ENCODE peak calls at places on chromosomes 11 and 22, in five cellular contexts. One of them, this sample, is unnamed.

GRCh38 chr11:134581966-134582787 is 170.1 kb upstream of the B3GAT1 start:
- DNase-seq in kidney: no peak
- DNase-seq in progenitor cell of endocrine pancreas: no peak
- DNase-seq in bronchial epithelial cell: no peak
- DNase-seq in mammary epithelial cell: no peak
- DNase-seq in this sample: no peak

GRCh38 chr11:85930879-85931366 is 75.7 kb downstream of the CCDC83 start:
- DNase-seq in mammary epithelial cell: no peak
- DNase-seq in bronchial epithelial cell: no peak
- DNase-seq in progenitor cell of endocrine pancreas: no peak
- DNase-seq in kidney: no peak
- DNase-seq in this sample: no peak

GRCh38 chr11:108647701-108648527 is 17.0 kb upstream of the DDX10 start:
- DNase-seq in progenitor cell of endocrine pancreas: peak
- DNase-seq in kidney: no peak
- DNase-seq in mammary epithelial cell: peak
- DNase-seq in bronchial epithelial cell: peak
- DNase-seq in this sample: peak

GRCh38 chr11:5224538-5225479 is 2.1 kb downstream of the HBB start:
- DNase-seq in progenitor cell of endocrine pancreas: no peak
- DNase-seq in kidney: no peak
- DNase-seq in mammary epithelial cell: no peak
- DNase-seq in bronchial epithelial cell: no peak
- DNase-seq in this sample: no peak

GRCh38 chr11:117717485-117718314 is 79.3 kb downstream of the DSCAML1 start:
- DNase-seq in kidney: peak
- DNase-seq in bronchial epithelial cell: peak
- DNase-seq in progenitor cell of endocrine pancreas: no peak
- DNase-seq in mammary epithelial cell: no peak
- DNase-seq in this sample: no peak

GRCh38 chr22:37462426-37462825 is 23.8 kb downstream of the MFNG start:
- DNase-seq in mammary epithelial cell: no peak
- DNase-seq in progenitor cell of endocrine pancreas: no peak
- DNase-seq in bronchial epithelial cell: no peak
- DNase-seq in kidney: no peak
- DNase-seq in this sample: no peak

GRCh38 chr11:126138636-126139540 is 72.6 kb downstream of the RPUSD4 start:
- DNase-seq in bronchial epithelial cell: no peak
- DNase-seq in kidney: no peak
- DNase-seq in mammary epithelial cell: no peak
- DNase-seq in progenitor cell of endocrine pancreas: no peak
- DNase-seq in this sample: no peak

GRCh38 chr11:29051935-29052334 is 943.7 kb downstream of the METTL15 start:
- DNase-seq in bronchial epithelial cell: peak
- DNase-seq in mammary epithelial cell: peak
- DNase-seq in kidney: no peak
- DNase-seq in progenitor cell of endocrine pancreas: no peak
- DNase-seq in this sample: no peak

GRCh38 chr22:31692186-31692886 is 30.3 kb upstream of the PISD start:
- DNase-seq in kidney: no peak
- DNase-seq in mammary epithelial cell: peak
- DNase-seq in bronchial epithelial cell: peak
- DNase-seq in progenitor cell of endocrine pancreas: no peak
- DNase-seq in this sample: no peak

GRCh38 chr22:38218661-38219331 is 17.0 kb downstream of the MAFF start:
- DNase-seq in bronchial epithelial cell: peak
- DNase-seq in progenitor cell of endocrine pancreas: peak
- DNase-seq in mammary epithelial cell: peak
- DNase-seq in kidney: peak
- DNase-seq in this sample: no peak

GRCh38 chr11:73186294-73186850 is 31.7 kb upstream of the P2RY2 start:
- DNase-seq in kidney: no peak
- DNase-seq in mammary epithelial cell: peak
- DNase-seq in progenitor cell of endocrine pancreas: no peak
- DNase-seq in bronchial epithelial cell: peak
- DNase-seq in this sample: no peak

GRCh38 chr11:8309862-8310261 is 46.2 kb upstream of the LMO1 start:
- DNase-seq in mammary epithelial cell: no peak
- DNase-seq in progenitor cell of endocrine pancreas: no peak
- DNase-seq in kidney: no peak
- DNase-seq in bronchial epithelial cell: peak
- DNase-seq in this sample: no peak

GRCh38 chr11:119061256-119061655 is 4.3 kb upstream of the HYOU1 start:
- DNase-seq in mammary epithelial cell: no peak
- DNase-seq in progenitor cell of endocrine pancreas: no peak
- DNase-seq in bronchial epithelial cell: no peak
- DNase-seq in kidney: no peak
- DNase-seq in this sample: no peak

GRCh38 chr11:73242291-73243092 is 24.4 kb downstream of the P2RY2 start:
- DNase-seq in bronchial epithelial cell: peak
- DNase-seq in kidney: peak
- DNase-seq in progenitor cell of endocrine pancreas: peak
- DNase-seq in mammary epithelial cell: peak
- DNase-seq in this sample: peak

GRCh38 chr11:19380375-19380774 is 139.6 kb upstream of the E2F8 start:
- DNase-seq in bronchial epithelial cell: peak
- DNase-seq in kidney: no peak
- DNase-seq in mammary epithelial cell: peak
- DNase-seq in progenitor cell of endocrine pancreas: no peak
- DNase-seq in this sample: no peak

GRCh38 chr11:79219186-79220045 is 221.4 kb downstream of the TENM4 start:
- DNase-seq in mammary epithelial cell: peak
- DNase-seq in kidney: no peak
- DNase-seq in progenitor cell of endocrine pancreas: no peak
- DNase-seq in bronchial epithelial cell: peak
- DNase-seq in this sample: no peak

GRCh38 chr11:76496174-76496573 is 51.4 kb downstream of the EMSY start:
- DNase-seq in progenitor cell of endocrine pancreas: no peak
- DNase-seq in mammary epithelial cell: no peak
- DNase-seq in bronchial epithelial cell: no peak
- DNase-seq in kidney: no peak
- DNase-seq in this sample: no peak

GRCh38 chr11:76495017-76495416 is 50.2 kb downstream of the EMSY start:
- DNase-seq in bronchial epithelial cell: no peak
- DNase-seq in mammary epithelial cell: no peak
- DNase-seq in progenitor cell of endocrine pancreas: no peak
- DNase-seq in kidney: no peak
- DNase-seq in this sample: no peak

GRCh38 chr11:76493626-76494539 is 49.1 kb downstream of the EMSY start:
- DNase-seq in progenitor cell of endocrine pancreas: no peak
- DNase-seq in kidney: no peak
- DNase-seq in mammary epithelial cell: no peak
- DNase-seq in bronchial epithelial cell: no peak
- DNase-seq in this sample: no peak

GRCh38 chr11:76493040-76493439 is 48.2 kb downstream of the EMSY start:
- DNase-seq in progenitor cell of endocrine pancreas: no peak
- DNase-seq in bronchial epithelial cell: no peak
- DNase-seq in mammary epithelial cell: no peak
- DNase-seq in kidney: no peak
- DNase-seq in this sample: no peak

DNA sequence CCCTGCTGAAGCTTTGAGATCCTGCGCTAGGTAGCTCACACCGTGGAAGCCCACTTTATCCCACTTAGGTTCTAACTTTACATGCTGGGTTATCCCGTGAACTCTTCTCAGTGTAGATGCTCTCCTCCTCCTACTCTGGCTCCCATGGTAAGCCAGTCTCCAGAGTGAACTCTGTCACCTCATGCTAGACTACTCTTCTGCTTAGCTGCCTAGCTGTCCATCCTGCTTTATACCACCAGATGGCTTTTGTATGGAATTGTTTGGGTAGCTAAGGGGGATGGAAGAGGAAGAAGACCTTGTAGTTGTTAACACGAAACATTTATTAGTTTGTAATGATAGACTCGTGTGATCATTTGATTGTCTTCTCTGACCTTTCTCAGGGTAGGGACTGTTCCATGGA is 46.8 kb downstream of the EMSY start:
- DNase-seq in progenitor cell of endocrine pancreas: no peak
- DNase-seq in kidney: no peak
- DNase-seq in mammary epithelial cell: no peak
- DNase-seq in bronchial epithelial cell: no peak
- DNase-seq in this sample: no peak
- TF ChIP-seq CTCF in progenitor cell of endocrine pancreas: no peak
- TF ChIP-seq CTCF in kidney: no peak
- TF ChIP-seq CTCF in mammary epithelial cell: no peak
- TF ChIP-seq CTCF in bronchial epithelial cell: no peak
- TF ChIP-seq CTCF in this sample: no peak

GRCh38 chr22:33920927-33921575 is 775 bp upstream of the LARGE1 start:
- DNase-seq in bronchial epithelial cell: peak
- DNase-seq in kidney: peak
- DNase-seq in mammary epithelial cell: peak
- DNase-seq in progenitor cell of endocrine pancreas: peak
- DNase-seq in this sample: peak

GRCh38 chr22:33918676-33919590 is 1.3 kb downstream of the LARGE1 start:
- DNase-seq in kidney: no peak
- DNase-seq in bronchial epithelial cell: peak
- DNase-seq in mammary epithelial cell: no peak
- DNase-seq in progenitor cell of endocrine pancreas: no peak
- DNase-seq in this sample: no peak

GRCh38 chr22:33919591-33920501 is at the start of gene LARGE1:
- DNase-seq in bronchial epithelial cell: no peak
- DNase-seq in progenitor cell of endocrine pancreas: peak
- DNase-seq in mammary epithelial cell: peak
- DNase-seq in kidney: peak
- DNase-seq in this sample: peak

GRCh38 chr22:33914699-33915098 is 5.6 kb downstream of the LARGE1 start:
- DNase-seq in mammary epithelial cell: no peak
- DNase-seq in bronchial epithelial cell: no peak
- DNase-seq in progenitor cell of endocrine pancreas: no peak
- DNase-seq in kidney: no peak
- DNase-seq in this sample: no peak

GRCh38 chr22:33917744-33918406 is 2.4 kb downstream of the LARGE1 start:
- DNase-seq in kidney: no peak
- DNase-seq in mammary epithelial cell: no peak
- DNase-seq in bronchial epithelial cell: no peak
- DNase-seq in progenitor cell of endocrine pancreas: no peak
- DNase-seq in this sample: no peak
- TF ChIP-seq CTCF in kidney: no peak
- TF ChIP-seq CTCF in mammary epithelial cell: peak
- TF ChIP-seq CTCF in bronchial epithelial cell: no peak
- TF ChIP-seq CTCF in progenitor cell of endocrine pancreas: no peak
- TF ChIP-seq CTCF in this sample: peak

DNA sequence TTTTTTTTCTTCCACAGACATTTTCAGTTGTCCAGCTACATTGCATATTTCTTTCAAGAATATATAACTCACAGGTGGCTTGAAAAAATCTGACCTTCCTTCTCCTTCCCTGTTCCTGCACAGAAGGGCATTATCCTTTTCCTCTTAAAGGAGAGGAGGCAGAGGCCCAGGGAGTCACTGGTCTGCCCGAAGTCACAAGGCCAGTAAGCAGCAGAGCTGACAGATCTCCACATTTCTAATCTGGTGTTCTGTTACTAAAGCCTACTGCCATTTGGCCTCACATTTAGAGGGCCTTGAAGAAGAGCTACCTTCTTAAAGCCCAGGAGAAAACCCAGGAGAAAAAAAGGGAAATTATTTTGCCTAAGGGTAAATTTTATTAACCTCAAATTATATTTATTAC is 12.3 kb downstream of the ENDOD1 start:
- DNase-seq in bronchial epithelial cell: no peak
- DNase-seq in kidney: no peak
- DNase-seq in mammary epithelial cell: no peak
- DNase-seq in progenitor cell of endocrine pancreas: no peak
- DNase-seq in this sample: no peak
- TF ChIP-seq CTCF in bronchial epithelial cell: no peak
- TF ChIP-seq CTCF in kidney: no peak
- TF ChIP-seq CTCF in mammary epithelial cell: no peak
- TF ChIP-seq CTCF in progenitor cell of endocrine pancreas: no peak
- TF ChIP-seq CTCF in this sample: no peak

DNA sequence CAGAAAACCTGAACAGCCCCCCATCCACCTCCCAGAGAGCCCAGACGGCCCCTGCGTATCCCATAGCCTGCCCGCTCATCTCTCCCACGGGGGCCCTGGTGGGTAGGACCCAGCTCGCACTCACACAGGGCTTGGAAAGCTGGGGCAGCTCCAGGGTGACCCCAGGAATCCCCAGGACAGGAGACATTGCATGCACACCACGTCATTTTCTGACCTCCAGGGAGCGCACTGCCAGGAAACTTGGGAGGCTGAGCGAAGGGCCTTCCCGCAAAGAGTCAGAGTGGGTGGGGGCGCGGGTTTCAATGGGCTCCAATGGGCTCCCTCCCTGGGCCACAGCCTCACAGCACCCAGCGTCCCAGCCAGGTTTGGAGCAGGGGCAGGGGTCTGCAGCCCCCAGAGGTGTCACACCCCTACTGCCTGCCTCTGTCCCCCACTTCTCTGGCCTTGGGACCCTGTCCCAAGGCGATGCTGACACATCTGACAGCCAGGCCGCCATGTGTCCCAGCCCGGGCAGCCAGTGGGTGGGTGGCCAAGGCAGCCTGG is 8.2 kb upstream of the SYT8 start:
- DNase-seq in kidney: peak
- DNase-seq in bronchial epithelial cell: peak
- DNase-seq in mammary epithelial cell: peak
- DNase-seq in progenitor cell of endocrine pancreas: no peak
- DNase-seq in this sample: no peak
- TF ChIP-seq CTCF in kidney: no peak
- TF ChIP-seq CTCF in bronchial epithelial cell: peak
- TF ChIP-seq CTCF in mammary epithelial cell: peak
- TF ChIP-seq CTCF in progenitor cell of endocrine pancreas: no peak
- TF ChIP-seq CTCF in this sample: no peak

This sample was measured in type B pancreatic cell.